ENCODE peak calls at places on chromosomes 3 and 15, in five cellular contexts. W is naive thymus-derived CD8-positive, alpha-beta T cell; D is epithelial cell of esophagus; F is amniotic stem cell; O is AG09309. X is an unnamed sample.

GRCh38 chr3:42979044-42979962 is at the start of gene GASK1A:
- DNase-seq in W (peak), D (peak), F (no peak), O (no peak), X (no peak)

GRCh38 chr15:77042245-77042644 is 28.7 kb downstream of the TSPAN3 start:
- DNase-seq in W (no peak), D (no peak), F (no peak), O (no peak), X (no peak)

GRCh38 chr3:57974796-57975388 is 33.3 kb upstream of the FLNB start:
- DNase-seq in W (no peak), D (peak), F (peak), O (peak), X (no peak)

GRCh38 chr3:124731760-124732159 is 1.5 kb downstream of the UMPS start:
- DNase-seq in W (no peak), D (peak), F (no peak), O (no peak), X (no peak)

GRCh38 chr3:192063570-192063969 is 602.6 kb downstream of the PYDC2 start:
- DNase-seq in W (no peak), D (peak), F (no peak), O (no peak), X (no peak)

GRCh38 chr3:126971891-126972351 is 11.0 kb upstream of the PLXNA1 start:
- DNase-seq in W (no peak), D (no peak), F (no peak), O (no peak), X (no peak)

GRCh38 chr15:71437919-71438318 is 322.6 kb downstream of the THSD4 start:
- DNase-seq in W (no peak), D (no peak), F (no peak), O (no peak), X (no peak)

GRCh38 chr3:123758081-123758564 is 126.0 kb downstream of the MYLK start:
- DNase-seq in W (no peak), D (peak), F (peak), O (peak), X (no peak)

GRCh38 chr3:80355144-80355543 is 587.3 kb upstream of the ROBO1 start:
- DNase-seq in W (no peak), D (peak), F (no peak), O (no peak), X (no peak)

GRCh38 chr3:173891272-173892100 is 493.9 kb downstream of the NLGN1 start:
- DNase-seq in W (no peak), D (peak), F (no peak), O (no peak), X (no peak)

X was measured in activated T-helper 1 cell treated with anti-CD3 and anti-CD28 coated beads, Interleukin-2, amount 50 U/mL, for 16 hours.